ENCODE peak calls at places on chromosomes 3 and 15, in four cellular contexts. H, R, F and M are unnamed samples.

GRCh38 chr15:81032355-81032754 is 31.6 kb downstream of the TLNRD1 start:
- DNase-seq in H (no peak), R (no peak), F (no peak), M (no peak)

GRCh38 chr15:60526127-60526616 is 47.2 kb upstream of the ICE2 start:
- DNase-seq in F (no peak), R (no peak), H (no peak), M (no peak)

GRCh38 chr3:8869613-8870012 is 93.7 kb downstream of the RAD18 start:
- DNase-seq in R (no peak), F (no peak), H (no peak), M (no peak)

GRCh38 chr3:169668081-169668956 is 4.8 kb upstream of the MECOM start:
- DNase-seq in H (no peak), F (no peak), R (peak; percentile 50), M (no peak)

GRCh38 chr3:194166682-194167479 is 30.9 kb downstream of the HES1 start:
- DNase-seq in F (peak; percentile 35), H (no peak), R (no peak), M (no peak)

GRCh38 chr15:49110158-49110944 is 45.0 kb downstream of the COPS2 start:
- DNase-seq in F (no peak), R (peak; percentile 31), H (no peak), M (no peak)

GRCh38 chr15:74403981-74404563 is 29.7 kb downstream of the SEMA7A start:
- DNase-seq in R (no peak), F (no peak), H (no peak), M (no peak)

GRCh38 chr3:196994056-196994455 is 25.4 kb upstream of the PIGZ start:
- DNase-seq in H (no peak), F (no peak), R (peak; percentile 19), M (no peak)

GRCh38 chr3:170806141-170806540 is 63.9 kb downstream of the RPL22L1 start:
- DNase-seq in R (no peak), H (no peak), F (no peak), M (no peak)

GRCh38 chr3:41236198-41236597 is 36.9 kb downstream of the CTNNB1 start:
- DNase-seq in R (no peak), H (no peak), F (no peak), M (no peak)

GRCh38 chr3:53145109-53146077 is 15.2 kb upstream of the RFT1 start:
- DNase-seq in R (no peak), H (no peak), F (no peak), M (no peak)

GRCh38 chr15:50144342-50145120 is 25.5 kb upstream of the ATP8B4 start:
- DNase-seq in F (no peak), R (no peak), H (no peak), M (no peak)

GRCh38 chr3:42133500-42134298 is 42.5 kb downstream of the TRAK1 start:
- DNase-seq in R (no peak), F (no peak), H (no peak), M (no peak)

GRCh38 chr3:114624047-114624445 is 330.2 kb downstream of the TIGIT start:
- DNase-seq in F (peak; percentile 48), H (no peak), R (no peak), M (no peak)

GRCh38 chr3:182364723-182365650 is 428.3 kb upstream of the ATP11B start:
- DNase-seq in R (no peak), H (no peak), F (no peak), M (no peak)

GRCh38 chr3:176097036-176097435 is 1100.2 kb downstream of the TBL1XR1 start:
- DNase-seq in F (no peak), H (no peak), R (peak; percentile 12), M (no peak)

GRCh38 chr3:45024601-45025262 is 1.4 kb upstream of the CLEC3B start:
- DNase-seq in F (no peak), R (no peak), H (no peak), M (no peak)

GRCh38 chr15:33154366-33155166 is 39.9 kb downstream of the FMN1 start:
- DNase-seq in F (peak; percentile 32), H (no peak), R (no peak), M (no peak)

GRCh38 chr3:149395107-149396089 is 17.9 kb upstream of the TM4SF1 start:
- DNase-seq in H (no peak), R (no peak), F (no peak), M (no peak)

GRCh38 chr3:48989126-48989795 is 780 bp upstream of the P4HTM start:
- DNase-seq in F (no peak), H (no peak), R (no peak), M (no peak)

GRCh38 chr3:115845986-115846385 is 222.7 kb downstream of the GAP43 start:
- DNase-seq in R (no peak), F (no peak), H (no peak), M (no peak)

GRCh38 chr3:182111967-182112366 is 400.2 kb downstream of the SOX2 start:
- DNase-seq in H (no peak), R (no peak), F (no peak), M (no peak)

GRCh38 chr15:35290301-35290721 is 205.2 kb upstream of the NANOGP8 start:
- DNase-seq in F (no peak), R (no peak), H (no peak), M (no peak)

GRCh38 chr3:11509175-11510000 is 134.3 kb downstream of the VGLL4 start:
- DNase-seq in H (no peak), R (peak; percentile 69), F (peak; percentile 70), M (no peak)

GRCh38 chr3:98980915-98981596 is 79.6 kb upstream of the DCBLD2 start:
- DNase-seq in H (no peak), R (no peak), F (no peak), M (no peak)